ENCODE peak calls at places on chromosomes 13 and 19, in six cellular contexts. E is EL, X is pons, F is NCI-H446 treated with DMSO at 0.1 percent for 48 hours, O is kidney tubule cell, I is pancreas. N is an unnamed sample.

GRCh38 chr13:89846890-89847585 is 1500.4 kb upstream of the MIR17HG start:
- DNase-seq in E (peak), X (no peak), F (no peak), O (peak), I (no peak), N (no peak)

GRCh38 chr13:32113564-32113963 is 82.0 kb downstream of the FRY start:
- DNase-seq in E (no peak), X (no peak), F (no peak), O (no peak), I (no peak), N (no peak)

GRCh38 chr19:8988204-8988603 is 22.0 kb downstream of the MUC16 start:
- DNase-seq in E (no peak), X (no peak), F (no peak), O (no peak), I (no peak), N (no peak)

GRCh38 chr19:11736696-11737095 is 2.0 kb downstream of the ZNF823 start:
- DNase-seq in E (peak), X (peak), F (no peak), O (peak), I (peak), N (no peak)

GRCh38 chr13:32384702-32385101 is 43.2 kb downstream of the N4BP2L1 start:
- DNase-seq in E (no peak), X (peak), F (no peak), O (no peak), I (no peak), N (no peak)

GRCh38 chr19:40282920-40283319 is 2.2 kb downstream of the AKT2 start:
- DNase-seq in E (no peak), X (no peak), F (no peak), O (no peak), I (no peak), N (no peak)

GRCh38 chr19:38055040-38055439 is 148.0 kb downstream of the SIPA1L3 start:
- DNase-seq in E (no peak), X (no peak), F (no peak), O (no peak), I (no peak), N (no peak)

GRCh38 chr19:10115392-10116084 is 4.0 kb downstream of the P2RY11 start:
- DNase-seq in E (no peak), X (no peak), F (no peak), O (no peak), I (no peak), N (no peak)

GRCh38 chr13:109785892-109786450 is 412 bp downstream of the IRS2 start:
- DNase-seq in E (no peak), X (no peak), F (no peak), O (no peak), I (no peak), N (no peak)

N was measured in caudate nucleus.